ENCODE peak calls at places on chromosome 12, in six cellular contexts. One of them, this sample, is unnamed.

GRCh38 chr12:42129595-42130204 is 15.0 kb downstream of the GXYLT1 start:
- DNase-seq in amygdala: no peak
- DNase-seq in HT1080: peak
- DNase-seq in stimulated activated CD8-positive, alpha-beta memory T cell treated with anti-CD3 and anti-CD28 coated beads, Interleukin-4, amount 100 ng/mL, for 4 hours: no peak
- DNase-seq in brain microvascular endothelial cell: peak
- DNase-seq in activated T-cell treated with anti-CD3 and anti-CD28 coated beads, Interleukin-2, amount 50 U/mL, for 24 hours: no peak
- DNase-seq in this sample: no peak

GRCh38 chr12:108568653-108569154 is 6.3 kb downstream of the ISCU start:
- DNase-seq in amygdala: no peak
- DNase-seq in HT1080: no peak
- DNase-seq in stimulated activated CD8-positive, alpha-beta memory T cell treated with anti-CD3 and anti-CD28 coated beads, Interleukin-4, amount 100 ng/mL, for 4 hours: no peak
- DNase-seq in brain microvascular endothelial cell: no peak
- DNase-seq in activated T-cell treated with anti-CD3 and anti-CD28 coated beads, Interleukin-2, amount 50 U/mL, for 24 hours: peak
- DNase-seq in this sample: no peak

GRCh38 chr12:50187084-50187900 is 20.1 kb upstream of the CERS5 start:
- DNase-seq in amygdala: no peak
- DNase-seq in HT1080: peak
- DNase-seq in stimulated activated CD8-positive, alpha-beta memory T cell treated with anti-CD3 and anti-CD28 coated beads, Interleukin-4, amount 100 ng/mL, for 4 hours: no peak
- DNase-seq in brain microvascular endothelial cell: peak
- DNase-seq in activated T-cell treated with anti-CD3 and anti-CD28 coated beads, Interleukin-2, amount 50 U/mL, for 24 hours: no peak
- DNase-seq in this sample: no peak

GRCh38 chr12:77648716-77649115 is 182.0 kb upstream of the NAV3 start:
- DNase-seq in amygdala: no peak
- DNase-seq in HT1080: no peak
- DNase-seq in stimulated activated CD8-positive, alpha-beta memory T cell treated with anti-CD3 and anti-CD28 coated beads, Interleukin-4, amount 100 ng/mL, for 4 hours: no peak
- DNase-seq in brain microvascular endothelial cell: no peak
- DNase-seq in activated T-cell treated with anti-CD3 and anti-CD28 coated beads, Interleukin-2, amount 50 U/mL, for 24 hours: no peak
- DNase-seq in this sample: no peak

GRCh38 chr12:54017027-54017788 is 8.4 kb downstream of the HOXC8 start:
- DNase-seq in amygdala: no peak
- DNase-seq in HT1080: peak
- DNase-seq in stimulated activated CD8-positive, alpha-beta memory T cell treated with anti-CD3 and anti-CD28 coated beads, Interleukin-4, amount 100 ng/mL, for 4 hours: no peak
- DNase-seq in brain microvascular endothelial cell: no peak
- DNase-seq in activated T-cell treated with anti-CD3 and anti-CD28 coated beads, Interleukin-2, amount 50 U/mL, for 24 hours: no peak
- DNase-seq in this sample: no peak

GRCh38 chr12:103751171-103751570 is 89.9 kb downstream of the NT5DC3 start:
- DNase-seq in amygdala: no peak
- DNase-seq in HT1080: no peak
- DNase-seq in stimulated activated CD8-positive, alpha-beta memory T cell treated with anti-CD3 and anti-CD28 coated beads, Interleukin-4, amount 100 ng/mL, for 4 hours: no peak
- DNase-seq in brain microvascular endothelial cell: no peak
- DNase-seq in activated T-cell treated with anti-CD3 and anti-CD28 coated beads, Interleukin-2, amount 50 U/mL, for 24 hours: no peak
- DNase-seq in this sample: no peak

GRCh38 chr12:13405961-13406703 is 209.6 kb downstream of the EMP1 start:
- DNase-seq in amygdala: no peak
- DNase-seq in HT1080: no peak
- DNase-seq in stimulated activated CD8-positive, alpha-beta memory T cell treated with anti-CD3 and anti-CD28 coated beads, Interleukin-4, amount 100 ng/mL, for 4 hours: no peak
- DNase-seq in brain microvascular endothelial cell: no peak
- DNase-seq in activated T-cell treated with anti-CD3 and anti-CD28 coated beads, Interleukin-2, amount 50 U/mL, for 24 hours: no peak
- DNase-seq in this sample: no peak

GRCh38 chr12:2170376-2170775 is 117.6 kb downstream of the CACNA1C start:
- DNase-seq in amygdala: no peak
- DNase-seq in HT1080: no peak
- DNase-seq in stimulated activated CD8-positive, alpha-beta memory T cell treated with anti-CD3 and anti-CD28 coated beads, Interleukin-4, amount 100 ng/mL, for 4 hours: no peak
- DNase-seq in brain microvascular endothelial cell: no peak
- DNase-seq in activated T-cell treated with anti-CD3 and anti-CD28 coated beads, Interleukin-2, amount 50 U/mL, for 24 hours: no peak
- DNase-seq in this sample: no peak

GRCh38 chr12:42730286-42730685 is 140.7 kb upstream of the PRICKLE1 start:
- DNase-seq in amygdala: no peak
- DNase-seq in HT1080: no peak
- DNase-seq in stimulated activated CD8-positive, alpha-beta memory T cell treated with anti-CD3 and anti-CD28 coated beads, Interleukin-4, amount 100 ng/mL, for 4 hours: no peak
- DNase-seq in brain microvascular endothelial cell: peak
- DNase-seq in activated T-cell treated with anti-CD3 and anti-CD28 coated beads, Interleukin-2, amount 50 U/mL, for 24 hours: no peak
- DNase-seq in this sample: no peak

GRCh38 chr12:42172811-42173210 is 28.1 kb upstream of the GXYLT1 start:
- DNase-seq in amygdala: no peak
- DNase-seq in HT1080: no peak
- DNase-seq in stimulated activated CD8-positive, alpha-beta memory T cell treated with anti-CD3 and anti-CD28 coated beads, Interleukin-4, amount 100 ng/mL, for 4 hours: no peak
- DNase-seq in brain microvascular endothelial cell: no peak
- DNase-seq in activated T-cell treated with anti-CD3 and anti-CD28 coated beads, Interleukin-2, amount 50 U/mL, for 24 hours: no peak
- DNase-seq in this sample: no peak

GRCh38 chr12:66203820-66204219 is 14.8 kb downstream of the IRAK3 start:
- DNase-seq in amygdala: no peak
- DNase-seq in HT1080: no peak
- DNase-seq in stimulated activated CD8-positive, alpha-beta memory T cell treated with anti-CD3 and anti-CD28 coated beads, Interleukin-4, amount 100 ng/mL, for 4 hours: no peak
- DNase-seq in brain microvascular endothelial cell: no peak
- DNase-seq in activated T-cell treated with anti-CD3 and anti-CD28 coated beads, Interleukin-2, amount 50 U/mL, for 24 hours: no peak
- DNase-seq in this sample: no peak

GRCh38 chr12:47882796-47883546 is 21.8 kb downstream of the VDR start:
- DNase-seq in amygdala: peak
- DNase-seq in HT1080: no peak
- DNase-seq in stimulated activated CD8-positive, alpha-beta memory T cell treated with anti-CD3 and anti-CD28 coated beads, Interleukin-4, amount 100 ng/mL, for 4 hours: no peak
- DNase-seq in brain microvascular endothelial cell: no peak
- DNase-seq in activated T-cell treated with anti-CD3 and anti-CD28 coated beads, Interleukin-2, amount 50 U/mL, for 24 hours: peak
- DNase-seq in this sample: peak

GRCh38 chr12:4771172-4771959 is 51.2 kb downstream of the GALNT8 start:
- DNase-seq in amygdala: no peak
- DNase-seq in HT1080: no peak
- DNase-seq in stimulated activated CD8-positive, alpha-beta memory T cell treated with anti-CD3 and anti-CD28 coated beads, Interleukin-4, amount 100 ng/mL, for 4 hours: no peak
- DNase-seq in brain microvascular endothelial cell: no peak
- DNase-seq in activated T-cell treated with anti-CD3 and anti-CD28 coated beads, Interleukin-2, amount 50 U/mL, for 24 hours: no peak
- DNase-seq in this sample: no peak

This sample was measured in T-helper 2 cell.